ENCODE peak calls at places on chromosomes 13 and 19, in nine cellular contexts. One of them, this sample, is unnamed.

GRCh38 chr19:7904074-7905020 is 670 bp downstream of the MAP2K7 start:
- DNase-seq in SW480: no peak
- DNase-seq in H1: no peak
- DNase-seq in C1 segment of cervical spinal cord: no peak
- DNase-seq in psoas muscle: peak; percentile 83
- DNase-seq in left colon: peak; percentile 74
- DNase-seq in activated CD4-positive, alpha-beta T cell treated with anti-CD3 and anti-CD28 coated beads for 4 hours: no peak
- DNase-seq in mucosa of gallbladder: peak; percentile 43
- DNase-seq in hepatocyte: peak; percentile 75
- DNase-seq in this sample: peak; percentile 58

GRCh38 chr19:42386974-42387707 is 3.0 kb downstream of the CNFN start:
- DNase-seq in H1: peak; percentile 94
- DNase-seq in psoas muscle: peak; percentile 70
- DNase-seq in hepatocyte: peak; percentile 82
- DNase-seq in SW480: peak; percentile 91
- DNase-seq in left colon: peak; percentile 85
- DNase-seq in activated CD4-positive, alpha-beta T cell treated with anti-CD3 and anti-CD28 coated beads for 4 hours: peak; percentile 62
- DNase-seq in mucosa of gallbladder: peak; percentile 57
- DNase-seq in C1 segment of cervical spinal cord: no peak
- DNase-seq in this sample: peak; percentile 45

GRCh38 chr13:21901326-21901725 is 230.5 kb downstream of the FGF9 start:
- DNase-seq in C1 segment of cervical spinal cord: no peak
- DNase-seq in SW480: no peak
- DNase-seq in left colon: no peak
- DNase-seq in hepatocyte: no peak
- DNase-seq in activated CD4-positive, alpha-beta T cell treated with anti-CD3 and anti-CD28 coated beads for 4 hours: no peak
- DNase-seq in H1: no peak
- DNase-seq in psoas muscle: no peak
- DNase-seq in mucosa of gallbladder: no peak
- DNase-seq in this sample: no peak

GRCh38 chr19:42441047-42441440 is 1.7 kb downstream of the CXCL17 start:
- DNase-seq in SW480: no peak
- DNase-seq in psoas muscle: no peak
- DNase-seq in C1 segment of cervical spinal cord: no peak
- DNase-seq in activated CD4-positive, alpha-beta T cell treated with anti-CD3 and anti-CD28 coated beads for 4 hours: peak; percentile 3
- DNase-seq in hepatocyte: peak; percentile 59
- DNase-seq in mucosa of gallbladder: no peak
- DNase-seq in left colon: no peak
- DNase-seq in H1: no peak
- DNase-seq in this sample: no peak

GRCh38 chr13:99281811-99282263 is 23.7 kb upstream of the GPR18 start:
- DNase-seq in C1 segment of cervical spinal cord: no peak
- DNase-seq in SW480: no peak
- DNase-seq in H1: no peak
- DNase-seq in activated CD4-positive, alpha-beta T cell treated with anti-CD3 and anti-CD28 coated beads for 4 hours: peak; percentile 51
- DNase-seq in left colon: peak; percentile 54
- DNase-seq in psoas muscle: peak; percentile 85
- DNase-seq in hepatocyte: no peak
- DNase-seq in mucosa of gallbladder: peak; percentile 51
- DNase-seq in this sample: no peak

GRCh38 chr13:85266771-85267170 is 532.4 kb downstream of the SLITRK6 start:
- DNase-seq in left colon: no peak
- DNase-seq in SW480: no peak
- DNase-seq in mucosa of gallbladder: no peak
- DNase-seq in hepatocyte: no peak
- DNase-seq in C1 segment of cervical spinal cord: no peak
- DNase-seq in H1: no peak
- DNase-seq in activated CD4-positive, alpha-beta T cell treated with anti-CD3 and anti-CD28 coated beads for 4 hours: no peak
- DNase-seq in psoas muscle: no peak
- DNase-seq in this sample: no peak

GRCh38 chr13:45325806-45326205 is 15.2 kb downstream of the TPT1 start:
- DNase-seq in mucosa of gallbladder: no peak
- DNase-seq in H1: no peak
- DNase-seq in left colon: no peak
- DNase-seq in SW480: no peak
- DNase-seq in activated CD4-positive, alpha-beta T cell treated with anti-CD3 and anti-CD28 coated beads for 4 hours: no peak
- DNase-seq in C1 segment of cervical spinal cord: no peak
- DNase-seq in psoas muscle: peak; percentile 80
- DNase-seq in hepatocyte: peak; percentile 50
- DNase-seq in this sample: no peak

GRCh38 chr19:3792114-3792513 is 5.9 kb upstream of the MATK start:
- DNase-seq in left colon: no peak
- DNase-seq in H1: no peak
- DNase-seq in activated CD4-positive, alpha-beta T cell treated with anti-CD3 and anti-CD28 coated beads for 4 hours: no peak
- DNase-seq in SW480: no peak
- DNase-seq in psoas muscle: no peak
- DNase-seq in mucosa of gallbladder: no peak
- DNase-seq in C1 segment of cervical spinal cord: no peak
- DNase-seq in hepatocyte: no peak
- DNase-seq in this sample: no peak

GRCh38 chr13:97322740-97323342 is 100.7 kb downstream of the MBNL2 start:
- DNase-seq in H1: no peak
- DNase-seq in SW480: no peak
- DNase-seq in psoas muscle: no peak
- DNase-seq in C1 segment of cervical spinal cord: no peak
- DNase-seq in left colon: no peak
- DNase-seq in mucosa of gallbladder: no peak
- DNase-seq in activated CD4-positive, alpha-beta T cell treated with anti-CD3 and anti-CD28 coated beads for 4 hours: no peak
- DNase-seq in hepatocyte: no peak
- DNase-seq in this sample: no peak

GRCh38 chr13:111512707-111513106 is 192.3 kb downstream of the TEX29 start:
- DNase-seq in activated CD4-positive, alpha-beta T cell treated with anti-CD3 and anti-CD28 coated beads for 4 hours: no peak
- DNase-seq in C1 segment of cervical spinal cord: no peak
- DNase-seq in mucosa of gallbladder: no peak
- DNase-seq in H1: no peak
- DNase-seq in SW480: no peak
- DNase-seq in left colon: no peak
- DNase-seq in hepatocyte: no peak
- DNase-seq in psoas muscle: no peak
- DNase-seq in this sample: no peak